ENCODE peak calls at places on chromosomes 2 and 18, in nine cellular contexts. One of them, this sample, is unnamed.

GRCh38 chr18:79495591-79496071 is 99.9 kb downstream of the NFATC1 start:
- DNase-seq in effector memory CD4-positive, alpha-beta T cell: no peak
- DNase-seq in NCI-H2171: no peak
- DNase-seq in neural crest cell: no peak
- DNase-seq in A549: no peak
- DNase-seq in activated CD8-positive, alpha-beta memory T cell treated with anti-CD3 and anti-CD28 coated beads for 24 hours: no peak
- DNase-seq in LoVo: no peak
- DNase-seq in GM03348: no peak
- DNase-seq in germinal center: no peak
- DNase-seq in this sample: no peak

GRCh38 chr2:132582360-132582759 is 87.6 kb downstream of the LYPD1 start:
- DNase-seq in germinal center: no peak
- DNase-seq in GM03348: no peak
- DNase-seq in NCI-H2171: no peak
- DNase-seq in neural crest cell: no peak
- DNase-seq in A549: no peak
- DNase-seq in effector memory CD4-positive, alpha-beta T cell: no peak
- DNase-seq in activated CD8-positive, alpha-beta memory T cell treated with anti-CD3 and anti-CD28 coated beads for 24 hours: no peak
- DNase-seq in LoVo: no peak
- DNase-seq in this sample: no peak

GRCh38 chr18:49814147-49814499 is 790 bp upstream of the ACAA2 start:
- DNase-seq in GM03348: peak
- DNase-seq in NCI-H2171: peak
- DNase-seq in activated CD8-positive, alpha-beta memory T cell treated with anti-CD3 and anti-CD28 coated beads for 24 hours: no peak
- DNase-seq in neural crest cell: peak
- DNase-seq in LoVo: peak
- DNase-seq in A549: peak
- DNase-seq in germinal center: peak
- DNase-seq in effector memory CD4-positive, alpha-beta T cell: peak
- DNase-seq in this sample: peak

GRCh38 chr18:12606592-12607315 is 51.2 kb downstream of the SPIRE1 start:
- DNase-seq in NCI-H2171: no peak
- DNase-seq in GM03348: peak
- DNase-seq in A549: peak
- DNase-seq in effector memory CD4-positive, alpha-beta T cell: no peak
- DNase-seq in neural crest cell: no peak
- DNase-seq in activated CD8-positive, alpha-beta memory T cell treated with anti-CD3 and anti-CD28 coated beads for 24 hours: no peak
- DNase-seq in germinal center: no peak
- DNase-seq in LoVo: peak
- DNase-seq in this sample: peak

GRCh38 chr2:117485588-117485987 is 328.9 kb upstream of the DDX18 start:
- DNase-seq in LoVo: no peak
- DNase-seq in activated CD8-positive, alpha-beta memory T cell treated with anti-CD3 and anti-CD28 coated beads for 24 hours: no peak
- DNase-seq in neural crest cell: no peak
- DNase-seq in A549: no peak
- DNase-seq in germinal center: no peak
- DNase-seq in effector memory CD4-positive, alpha-beta T cell: no peak
- DNase-seq in NCI-H2171: no peak
- DNase-seq in GM03348: no peak
- DNase-seq in this sample: no peak

GRCh38 chr2:5387421-5387820 is 304.8 kb upstream of the SOX11 start:
- DNase-seq in neural crest cell: no peak
- DNase-seq in germinal center: no peak
- DNase-seq in GM03348: no peak
- DNase-seq in activated CD8-positive, alpha-beta memory T cell treated with anti-CD3 and anti-CD28 coated beads for 24 hours: no peak
- DNase-seq in LoVo: no peak
- DNase-seq in A549: no peak
- DNase-seq in NCI-H2171: no peak
- DNase-seq in effector memory CD4-positive, alpha-beta T cell: no peak
- DNase-seq in this sample: no peak

GRCh38 chr2:73402386-73403103 is 16.9 kb downstream of the ALMS1 start:
- DNase-seq in NCI-H2171: no peak
- DNase-seq in LoVo: no peak
- DNase-seq in germinal center: no peak
- DNase-seq in neural crest cell: no peak
- DNase-seq in effector memory CD4-positive, alpha-beta T cell: no peak
- DNase-seq in activated CD8-positive, alpha-beta memory T cell treated with anti-CD3 and anti-CD28 coated beads for 24 hours: no peak
- DNase-seq in A549: no peak
- DNase-seq in GM03348: no peak
- DNase-seq in this sample: no peak

GRCh38 chr2:57882895-57883515 is 163.6 kb upstream of the VRK2 start:
- DNase-seq in LoVo: peak
- DNase-seq in effector memory CD4-positive, alpha-beta T cell: no peak
- DNase-seq in germinal center: no peak
- DNase-seq in A549: peak
- DNase-seq in NCI-H2171: no peak
- DNase-seq in GM03348: no peak
- DNase-seq in neural crest cell: no peak
- DNase-seq in activated CD8-positive, alpha-beta memory T cell treated with anti-CD3 and anti-CD28 coated beads for 24 hours: no peak
- DNase-seq in this sample: no peak

GRCh38 chr2:42046819-42047487 is 868 bp upstream of the PKDCC start:
- DNase-seq in germinal center: no peak
- DNase-seq in LoVo: no peak
- DNase-seq in activated CD8-positive, alpha-beta memory T cell treated with anti-CD3 and anti-CD28 coated beads for 24 hours: peak
- DNase-seq in NCI-H2171: peak
- DNase-seq in neural crest cell: no peak
- DNase-seq in effector memory CD4-positive, alpha-beta T cell: no peak
- DNase-seq in A549: no peak
- DNase-seq in GM03348: peak
- DNase-seq in this sample: no peak

GRCh38 chr2:234463626-234464290 is 33.1 kb downstream of the ARL4C start:
- DNase-seq in NCI-H2171: no peak
- DNase-seq in LoVo: peak
- DNase-seq in neural crest cell: no peak
- DNase-seq in A549: peak
- DNase-seq in GM03348: no peak
- DNase-seq in germinal center: no peak
- DNase-seq in effector memory CD4-positive, alpha-beta T cell: peak
- DNase-seq in activated CD8-positive, alpha-beta memory T cell treated with anti-CD3 and anti-CD28 coated beads for 24 hours: peak
- DNase-seq in this sample: no peak

GRCh38 chr2:219453691-219454131 is 19.1 kb downstream of the SPEG start:
- DNase-seq in germinal center: no peak
- DNase-seq in neural crest cell: no peak
- DNase-seq in GM03348: peak
- DNase-seq in effector memory CD4-positive, alpha-beta T cell: no peak
- DNase-seq in activated CD8-positive, alpha-beta memory T cell treated with anti-CD3 and anti-CD28 coated beads for 24 hours: no peak
- DNase-seq in NCI-H2171: peak
- DNase-seq in LoVo: no peak
- DNase-seq in A549: no peak
- DNase-seq in this sample: peak

GRCh38 chr2:10378189-10378588 is 69.9 kb downstream of the ODC1 start:
- DNase-seq in germinal center: peak
- DNase-seq in effector memory CD4-positive, alpha-beta T cell: no peak
- DNase-seq in neural crest cell: no peak
- DNase-seq in activated CD8-positive, alpha-beta memory T cell treated with anti-CD3 and anti-CD28 coated beads for 24 hours: peak
- DNase-seq in GM03348: no peak
- DNase-seq in LoVo: no peak
- DNase-seq in A549: no peak
- DNase-seq in NCI-H2171: no peak
- DNase-seq in this sample: no peak

GRCh38 chr2:58866040-58866439 is 624.9 kb upstream of the FANCL start:
- DNase-seq in LoVo: no peak
- DNase-seq in GM03348: no peak
- DNase-seq in germinal center: no peak
- DNase-seq in NCI-H2171: no peak
- DNase-seq in effector memory CD4-positive, alpha-beta T cell: no peak
- DNase-seq in neural crest cell: no peak
- DNase-seq in A549: no peak
- DNase-seq in activated CD8-positive, alpha-beta memory T cell treated with anti-CD3 and anti-CD28 coated beads for 24 hours: no peak
- DNase-seq in this sample: no peak

GRCh38 chr2:46174559-46175170 is 122.5 kb upstream of the EPAS1 start:
- DNase-seq in NCI-H2171: no peak
- DNase-seq in LoVo: no peak
- DNase-seq in GM03348: no peak
- DNase-seq in germinal center: no peak
- DNase-seq in activated CD8-positive, alpha-beta memory T cell treated with anti-CD3 and anti-CD28 coated beads for 24 hours: no peak
- DNase-seq in A549: no peak
- DNase-seq in neural crest cell: no peak
- DNase-seq in effector memory CD4-positive, alpha-beta T cell: no peak
- DNase-seq in this sample: no peak

GRCh38 chr2:220078439-220078838 is 451.0 kb downstream of the SLC4A3 start:
- DNase-seq in LoVo: no peak
- DNase-seq in neural crest cell: no peak
- DNase-seq in A549: no peak
- DNase-seq in effector memory CD4-positive, alpha-beta T cell: no peak
- DNase-seq in germinal center: no peak
- DNase-seq in NCI-H2171: no peak
- DNase-seq in activated CD8-positive, alpha-beta memory T cell treated with anti-CD3 and anti-CD28 coated beads for 24 hours: no peak
- DNase-seq in GM03348: peak
- DNase-seq in this sample: no peak

GRCh38 chr2:10495311-10495987 is 47.3 kb upstream of the ODC1 start:
- DNase-seq in effector memory CD4-positive, alpha-beta T cell: no peak
- DNase-seq in activated CD8-positive, alpha-beta memory T cell treated with anti-CD3 and anti-CD28 coated beads for 24 hours: peak
- DNase-seq in LoVo: no peak
- DNase-seq in neural crest cell: no peak
- DNase-seq in germinal center: no peak
- DNase-seq in NCI-H2171: no peak
- DNase-seq in GM03348: no peak
- DNase-seq in A549: no peak
- DNase-seq in this sample: no peak

GRCh38 chr2:128808462-128809255 is 490.0 kb upstream of the HS6ST1 start:
- DNase-seq in activated CD8-positive, alpha-beta memory T cell treated with anti-CD3 and anti-CD28 coated beads for 24 hours: no peak
- DNase-seq in GM03348: no peak
- DNase-seq in effector memory CD4-positive, alpha-beta T cell: no peak
- DNase-seq in NCI-H2171: no peak
- DNase-seq in LoVo: no peak
- DNase-seq in A549: no peak
- DNase-seq in neural crest cell: no peak
- DNase-seq in germinal center: no peak
- DNase-seq in this sample: no peak

GRCh38 chr2:100142393-100142792 is at the start of gene AFF3:
- DNase-seq in activated CD8-positive, alpha-beta memory T cell treated with anti-CD3 and anti-CD28 coated beads for 24 hours: peak
- DNase-seq in germinal center: peak
- DNase-seq in NCI-H2171: no peak
- DNase-seq in A549: no peak
- DNase-seq in GM03348: no peak
- DNase-seq in effector memory CD4-positive, alpha-beta T cell: no peak
- DNase-seq in neural crest cell: no peak
- DNase-seq in LoVo: no peak
- DNase-seq in this sample: no peak

GRCh38 chr2:12284487-12284886 is 432.2 kb upstream of the TRIB2 start:
- DNase-seq in LoVo: no peak
- DNase-seq in germinal center: no peak
- DNase-seq in NCI-H2171: no peak
- DNase-seq in A549: no peak
- DNase-seq in GM03348: peak
- DNase-seq in activated CD8-positive, alpha-beta memory T cell treated with anti-CD3 and anti-CD28 coated beads for 24 hours: no peak
- DNase-seq in effector memory CD4-positive, alpha-beta T cell: no peak
- DNase-seq in neural crest cell: no peak
- DNase-seq in this sample: peak

GRCh38 chr2:69567157-69567908 is 76.2 kb downstream of the AAK1 start:
- DNase-seq in neural crest cell: no peak
- DNase-seq in germinal center: no peak
- DNase-seq in LoVo: peak
- DNase-seq in GM03348: peak
- DNase-seq in A549: peak
- DNase-seq in activated CD8-positive, alpha-beta memory T cell treated with anti-CD3 and anti-CD28 coated beads for 24 hours: no peak
- DNase-seq in effector memory CD4-positive, alpha-beta T cell: no peak
- DNase-seq in NCI-H2171: no peak
- DNase-seq in this sample: peak

GRCh38 chr18:23380001-23380550 is 73.0 kb upstream of the RIOK3 start:
- DNase-seq in GM03348: peak
- DNase-seq in neural crest cell: no peak
- DNase-seq in NCI-H2171: no peak
- DNase-seq in effector memory CD4-positive, alpha-beta T cell: no peak
- DNase-seq in A549: peak
- DNase-seq in LoVo: no peak
- DNase-seq in germinal center: no peak
- DNase-seq in activated CD8-positive, alpha-beta memory T cell treated with anti-CD3 and anti-CD28 coated beads for 24 hours: no peak
- DNase-seq in this sample: peak

GRCh38 chr2:126784636-126785035 is 114.1 kb upstream of the TEX51 start:
- DNase-seq in effector memory CD4-positive, alpha-beta T cell: no peak
- DNase-seq in germinal center: no peak
- DNase-seq in activated CD8-positive, alpha-beta memory T cell treated with anti-CD3 and anti-CD28 coated beads for 24 hours: no peak
- DNase-seq in LoVo: no peak
- DNase-seq in NCI-H2171: peak
- DNase-seq in GM03348: no peak
- DNase-seq in neural crest cell: no peak
- DNase-seq in A549: no peak
- DNase-seq in this sample: no peak

GRCh38 chr2:215791481-215791937 is 221.8 kb downstream of the MREG start:
- DNase-seq in A549: no peak
- DNase-seq in LoVo: no peak
- DNase-seq in NCI-H2171: no peak
- DNase-seq in effector memory CD4-positive, alpha-beta T cell: no peak
- DNase-seq in activated CD8-positive, alpha-beta memory T cell treated with anti-CD3 and anti-CD28 coated beads for 24 hours: no peak
- DNase-seq in GM03348: no peak
- DNase-seq in neural crest cell: no peak
- DNase-seq in germinal center: no peak
- DNase-seq in this sample: no peak

GRCh38 chr2:77521931-77522470 is at the start of gene LRRTM4:
- DNase-seq in germinal center: no peak
- DNase-seq in LoVo: no peak
- DNase-seq in A549: peak
- DNase-seq in NCI-H2171: no peak
- DNase-seq in effector memory CD4-positive, alpha-beta T cell: no peak
- DNase-seq in GM03348: no peak
- DNase-seq in activated CD8-positive, alpha-beta memory T cell treated with anti-CD3 and anti-CD28 coated beads for 24 hours: no peak
- DNase-seq in neural crest cell: no peak
- DNase-seq in this sample: no peak

GRCh38 chr2:36271266-36271665 is 84.3 kb upstream of the CRIM1 start:
- DNase-seq in LoVo: no peak
- DNase-seq in effector memory CD4-positive, alpha-beta T cell: no peak
- DNase-seq in germinal center: no peak
- DNase-seq in GM03348: no peak
- DNase-seq in A549: no peak
- DNase-seq in neural crest cell: no peak
- DNase-seq in NCI-H2171: no peak
- DNase-seq in activated CD8-positive, alpha-beta memory T cell treated with anti-CD3 and anti-CD28 coated beads for 24 hours: no peak
- DNase-seq in this sample: no peak